ENCODE peak calls at places on chromosomes 5 and 9, in six cellular contexts. K is A549, S is GM12878, G is HepG2, V is endothelial cell of umbilical vein, J is K562. A is an unnamed sample.

GRCh38 chr5:110058175-110058574 is 368.4 kb downstream of the MAN2A1 start:
- DNase-seq in G (no peak), J (no peak), V (no peak), K (no peak), S (no peak), A (no peak)

GRCh38 chr5:103847060-103847459 is 284.5 kb upstream of the NUDT12 start:
- DNase-seq in J (no peak), K (no peak), V (no peak), S (no peak), G (no peak), A (no peak)

GRCh38 chr5:16933337-16933736 is 2.8 kb downstream of the MYO10 start:
- DNase-seq in J (no peak), S (no peak), V (peak), K (no peak), G (no peak), A (no peak)

GRCh38 chr5:173581408-173582197 is 34.8 kb downstream of the BOD1 start:
- DNase-seq in S (no peak), J (peak), G (peak), K (peak), V (peak), A (peak)

GRCh38 chr9:8946461-8946860 is 1146.9 kb upstream of the DMAC1 start:
- DNase-seq in K (no peak), G (no peak), S (no peak), V (no peak), J (no peak), A (no peak)

GRCh38 chr9:89606567-89607311 is 1.9 kb downstream of the GADD45G start:
- DNase-seq in K (no peak), G (no peak), J (peak), S (no peak), V (peak), A (peak)

GRCh38 chr9:136952354-136952855 is 332 bp downstream of the LCN12 start:
- DNase-seq in G (no peak), K (no peak), J (no peak), V (no peak), S (no peak), A (no peak)

GRCh38 chr9:99259231-99259918 is 37.3 kb downstream of the SEC61B start:
- DNase-seq in K (no peak), S (no peak), V (peak), J (peak), G (no peak), A (no peak)

GRCh38 chr5:172672696-172673095 is 31.6 kb downstream of the NEURL1B start:
- DNase-seq in V (no peak), J (no peak), K (no peak), G (no peak), S (no peak), A (no peak)

GRCh38 chr5:154370119-154370518 is 75.7 kb upstream of the SAP30L start:
- DNase-seq in K (no peak), S (no peak), J (no peak), V (no peak), G (no peak), A (no peak)

GRCh38 chr9:87543251-87543650 is 45.6 kb downstream of the DAPK1 start:
- DNase-seq in J (no peak), V (peak), S (no peak), K (no peak), G (no peak), A (no peak)

GRCh38 chr5:103890313-103890712 is 327.7 kb upstream of the NUDT12 start:
- DNase-seq in V (no peak), S (no peak), G (no peak), J (no peak), K (no peak), A (no peak)

GRCh38 chr9:86494644-86495081 is 140.5 kb upstream of the TUT7 start:
- DNase-seq in V (no peak), G (no peak), J (no peak), S (no peak), K (no peak), A (no peak)

GRCh38 chr5:38634961-38635369 is 78.5 kb upstream of the LIFR start:
- DNase-seq in G (no peak), J (no peak), S (no peak), K (no peak), V (no peak), A (no peak)

GRCh38 chr9:13513262-13513661 is 233.8 kb upstream of the MPDZ start:
- DNase-seq in G (no peak), S (no peak), J (no peak), V (no peak), K (no peak), A (no peak)

GRCh38 chr9:116233160-116233530 is 79.6 kb downstream of the PAPPA start:
- DNase-seq in G (no peak), S (no peak), K (no peak), J (no peak), V (no peak), A (no peak)

GRCh38 chr9:94801685-94802084 is 75.2 kb downstream of the AOPEP start:
- DNase-seq in J (no peak), K (no peak), V (peak), G (no peak), S (no peak), A (no peak)

GRCh38 chr5:172713113-172713808 is 57.7 kb downstream of the DUSP1 start:
- DNase-seq in K (peak), J (peak), S (no peak), G (no peak), V (peak), A (peak)

GRCh38 chr9:26301046-26301445 is 591.6 kb downstream of the CAAP1 start:
- DNase-seq in V (no peak), K (no peak), S (no peak), G (no peak), J (no peak), A (no peak)

GRCh38 chr5:82365026-82365425 is 86.9 kb upstream of the RPS23 start:
- DNase-seq in V (no peak), G (no peak), K (no peak), J (no peak), S (no peak), A (no peak)

GRCh38 chr9:136685792-136686533 is 1.3 kb downstream of the AGPAT2 start:
- DNase-seq in K (no peak), V (no peak), G (no peak), J (peak), S (no peak), A (peak)

GRCh38 chr9:100170556-100170955 is 71.5 kb downstream of the INVS start:
- DNase-seq in G (no peak), K (no peak), V (no peak), S (no peak), J (no peak), A (no peak)

GRCh38 chr5:9156282-9156681 is 389.6 kb downstream of the SEMA5A start:
- DNase-seq in J (peak), S (no peak), V (no peak), K (no peak), G (no peak), A (peak)

GRCh38 chr9:70924905-70925547 is 196.4 kb downstream of the TRPM3 start:
- DNase-seq in G (peak), V (peak), S (no peak), J (peak), K (peak), A (peak)

GRCh38 chr5:39014544-39014943 is 59.7 kb downstream of the RICTOR start:
- DNase-seq in K (no peak), J (no peak), S (no peak), G (peak), V (no peak), A (no peak)

GRCh38 chr5:69295088-69295754 is 37.4 kb downstream of the CCDC125 start:
- DNase-seq in S (no peak), J (peak), K (no peak), G (no peak), V (peak), A (no peak)

GRCh38 chr5:143527808-143528207 is 124.3 kb upstream of the NR3C1 start:
- DNase-seq in V (no peak), G (peak), J (no peak), K (no peak), S (no peak), A (no peak)

GRCh38 chr5:32083981-32084430 is 90.1 kb downstream of the GOLPH3 start:
- DNase-seq in S (no peak), J (no peak), V (no peak), K (no peak), G (peak), A (peak)

GRCh38 chr9:61667559-61668121 is 477.8 kb downstream of the SPATA31A7 start:
- DNase-seq in K (no peak), V (no peak), G (no peak), J (no peak), S (no peak), A (no peak)

DNA sequence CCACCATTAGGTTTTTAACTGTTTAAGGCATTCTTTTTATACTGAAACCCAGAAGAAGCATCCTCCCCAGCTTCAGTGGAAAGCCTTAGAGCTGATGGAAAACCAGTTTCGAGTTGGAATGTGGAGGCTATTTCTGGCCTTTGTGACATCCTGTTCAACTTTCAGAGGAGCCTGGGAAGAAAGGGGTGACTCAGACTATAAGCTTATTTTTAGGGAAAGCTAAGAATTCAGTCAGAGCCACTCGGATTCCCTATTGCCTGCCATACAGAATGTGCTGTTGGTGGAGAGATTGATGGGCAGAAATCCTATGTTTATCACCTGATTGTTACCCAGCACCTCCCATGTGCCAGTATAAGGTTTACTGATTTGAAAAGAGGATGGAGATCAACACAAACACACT is 19.8 kb downstream of the PALM2AKAP2 start:
- DNase-seq in K (no peak), J (no peak), V (no peak), S (no peak), G (no peak), A (no peak)
- TF ChIP-seq MYC in K (no peak), J (no peak), V (no peak), S (no peak), G (no peak), A (no peak)

GRCh38 chr5:52811067-52811749 is 23.5 kb downstream of the ITGA1 start:
- DNase-seq in J (no peak), K (no peak), S (no peak), V (no peak), G (no peak), A (peak)

GRCh38 chr5:52807723-52808122 is 20.0 kb downstream of the ITGA1 start:
- DNase-seq in G (no peak), S (no peak), V (no peak), J (no peak), K (no peak), A (no peak)

GRCh38 chr5:52810426-52810825 is 22.7 kb downstream of the ITGA1 start:
- DNase-seq in S (no peak), G (no peak), J (no peak), V (no peak), K (no peak), A (no peak)

GRCh38 chr5:52808316-52808901 is 20.7 kb downstream of the ITGA1 start:
- DNase-seq in J (no peak), S (no peak), G (no peak), K (no peak), V (no peak), A (no peak)

DNA sequence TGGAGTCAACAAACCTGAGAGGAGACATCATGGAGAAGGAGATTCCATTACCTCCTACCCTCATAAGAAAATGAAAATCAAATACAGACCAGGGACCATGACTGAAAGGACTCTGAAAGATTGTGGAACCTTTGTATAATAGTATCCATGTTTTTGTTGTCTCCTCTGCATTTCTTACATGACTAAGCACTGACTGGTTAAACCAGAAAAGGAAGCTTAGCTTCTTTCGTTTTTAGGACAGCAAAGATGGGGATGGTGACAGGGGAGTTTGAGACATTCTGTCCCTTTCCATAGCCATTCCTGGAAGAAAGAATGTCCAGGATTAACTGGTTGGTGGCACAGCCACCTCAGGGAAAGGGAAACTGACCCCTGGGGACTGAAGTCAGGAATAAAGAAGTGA is 22.2 kb downstream of the ITGA1 start:
- DNase-seq in S (no peak), J (no peak), K (no peak), V (no peak), G (no peak), A (peak)
- TF ChIP-seq MYC in S (no peak), J (no peak), K (no peak), V (no peak), G (no peak), A (no peak)

GRCh38 chr5:71700803-71701202 is 18.3 kb upstream of the CARTPT start:
- DNase-seq in G (no peak), K (no peak), V (no peak), J (no peak), S (no peak), A (no peak)

GRCh38 chr5:71699751-71700150 is 19.3 kb upstream of the CARTPT start:
- DNase-seq in S (no peak), V (peak), J (no peak), K (no peak), G (no peak), A (no peak)

GRCh38 chr5:71695561-71695960 is 23.5 kb upstream of the CARTPT start:
- DNase-seq in V (no peak), G (no peak), J (no peak), S (no peak), K (no peak), A (no peak)

GRCh38 chr5:71699233-71699632 is 19.8 kb upstream of the CARTPT start:
- DNase-seq in V (peak), K (no peak), J (no peak), G (no peak), S (no peak), A (no peak)

DNA sequence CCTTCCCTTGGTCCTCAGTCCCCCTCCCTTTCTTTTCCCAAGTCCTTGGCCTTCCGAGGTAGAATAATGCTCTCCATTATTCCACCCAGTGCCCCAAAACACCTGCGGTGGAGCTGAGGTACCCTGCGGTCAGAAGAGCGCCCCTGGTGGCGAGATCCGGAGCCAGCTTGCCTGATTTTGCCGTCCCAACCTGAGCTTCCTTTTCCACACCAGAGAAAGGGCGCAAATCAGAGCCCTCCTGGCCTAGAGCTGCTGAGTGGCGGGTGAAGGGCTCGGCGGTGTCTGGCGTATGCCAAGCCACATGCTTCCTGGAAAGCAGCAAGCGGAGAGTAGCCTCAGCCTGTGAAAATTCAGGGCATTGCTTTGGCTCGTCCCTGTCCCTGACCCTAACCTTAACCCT is 21.1 kb upstream of the CARTPT start:
- DNase-seq in S (no peak), V (no peak), G (peak), J (peak), K (no peak), A (no peak)
- TF ChIP-seq MYC in S (no peak), V (no peak), G (no peak), J (no peak), K (no peak), A (no peak)

DNA sequence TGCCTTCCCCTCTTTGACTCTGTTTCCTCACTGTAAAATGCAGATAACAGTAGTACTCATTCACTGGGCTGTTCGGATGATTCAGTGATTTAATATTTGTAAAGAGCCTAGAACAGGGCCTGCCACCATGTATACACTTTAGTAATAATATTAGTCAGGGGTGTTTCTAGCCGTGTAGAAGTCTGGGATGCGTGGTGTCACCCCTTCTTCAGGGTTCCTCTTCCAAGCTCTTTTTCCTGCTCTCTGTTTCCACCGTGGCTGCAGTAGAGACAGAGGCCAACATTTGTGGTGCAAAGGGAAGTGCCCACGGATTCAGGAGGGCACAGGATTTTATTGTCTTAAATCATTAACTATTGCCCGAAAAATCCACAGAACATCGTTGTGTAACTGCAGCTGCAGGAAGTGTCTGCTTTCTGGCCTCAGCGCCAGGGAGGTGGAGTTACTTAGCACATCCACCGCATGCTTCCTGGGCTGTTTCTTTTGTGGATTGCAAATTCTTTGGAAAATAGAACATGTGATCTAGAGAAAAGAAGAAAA is 61.7 kb downstream of the TRIO start:
- DNase-seq in J (no peak), K (peak), G (peak), V (peak), S (no peak), A (peak)
- TF ChIP-seq MYC in J (no peak), K (peak), G (peak), V (peak), S (no peak), A (peak)

GRCh38 chr9:133331641-133332380 is 4.2 kb downstream of the SURF6 start:
- DNase-seq in V (no peak), G (no peak), S (no peak), J (no peak), K (no peak), A (no peak)

GRCh38 chr9:133332381-133332730 is 3.6 kb downstream of the SURF6 start:
- DNase-seq in J (peak), K (no peak), G (no peak), V (no peak), S (no peak), A (no peak)

GRCh38 chr9:133323991-133324703 is 11.8 kb downstream of the SURF6 start:
- DNase-seq in J (no peak), S (no peak), G (no peak), V (no peak), K (no peak), A (no peak)

GRCh38 chr9:133331221-133331620 is 4.8 kb downstream of the SURF6 start:
- DNase-seq in G (no peak), J (no peak), K (no peak), V (no peak), S (no peak), A (no peak)

DNA sequence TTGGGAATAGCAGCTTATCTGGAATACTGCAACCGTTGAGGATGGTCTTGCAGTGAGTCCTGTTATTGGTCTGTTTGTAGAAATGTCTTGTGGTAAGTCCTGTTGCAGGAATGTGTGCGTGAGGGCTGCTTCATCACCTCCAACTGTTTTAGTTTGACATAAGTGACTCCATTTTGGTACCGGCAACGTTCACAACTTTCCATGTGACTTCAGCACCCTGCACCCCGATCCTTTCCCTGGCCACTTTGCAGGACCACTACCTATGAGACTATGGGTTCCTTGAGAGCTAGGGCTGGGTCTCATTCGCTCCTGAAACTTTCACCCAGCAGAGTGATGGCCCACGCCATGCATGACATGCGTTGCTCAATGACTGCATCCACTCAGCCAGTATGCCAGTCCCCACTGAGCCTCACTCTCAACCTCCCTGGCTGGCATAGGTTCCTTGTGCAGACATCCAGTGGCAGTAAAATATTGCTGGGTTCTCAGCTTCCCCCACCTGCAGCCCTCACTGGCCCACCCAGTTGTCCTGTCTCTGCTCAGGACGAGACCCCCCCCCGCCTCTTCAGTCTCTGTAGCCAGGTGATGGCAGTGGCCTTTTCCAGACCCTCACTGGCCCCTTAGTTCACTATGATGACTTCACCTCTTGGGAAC is 8.0 kb downstream of the SURF6 start:
- DNase-seq in K (no peak), V (no peak), S (no peak), J (no peak), G (no peak), A (no peak)
- TF ChIP-seq MYC in K (no peak), V (no peak), S (no peak), J (no peak), G (no peak), A (no peak)

GRCh38 chr5:164580155-164580554 is 1074.7 kb downstream of the MAT2B start:
- DNase-seq in J (no peak), G (no peak), S (no peak), K (no peak), V (no peak), A (no peak)
- TF ChIP-seq MYC in J (no peak), G (no peak), S (no peak), K (no peak), V (no peak), A (no peak)

A was measured in NB4.